ENCODE peak calls at places on chromosomes 3 and 15, in ten cellular contexts. S is uterus, F is DND-41, K is dorsolateral prefrontal cortex, Z is brain microvascular endothelial cell, G is HAP-1, H is AG10803, B is neural progenitor cell, R is GM23248, Q is A673. A is an unnamed sample.

GRCh38 chr3:138394156-138394555 is 40.3 kb upstream of the ESYT3 start:
- DNase-seq in G (no peak), K (no peak), Z (no peak), F (no peak), Q (no peak), H (no peak), B (no peak), S (no peak), R (no peak), A (no peak)

GRCh38 chr3:105835606-105836005 is 33.2 kb downstream of the CBLB start:
- DNase-seq in F (no peak), B (no peak), Q (peak; percentile 25), S (no peak), G (no peak), H (no peak), R (no peak), Z (no peak), K (no peak), A (no peak)

GRCh38 chr3:20668411-20668810 is 482.4 kb upstream of the SGO1 start:
- DNase-seq in Z (peak; percentile 33), R (no peak), S (no peak), Q (no peak), G (peak; percentile 16), K (no peak), F (no peak), H (no peak), B (peak; percentile 65), A (no peak)

GRCh38 chr3:142898346-142899213 is 9.7 kb upstream of the PCOLCE2 start:
- DNase-seq in Q (no peak), R (no peak), Z (no peak), K (no peak), B (no peak), S (no peak), G (no peak), H (no peak), F (no peak), A (no peak)

GRCh38 chr3:94772402-94772801 is 709.5 kb downstream of the NSUN3 start:
- DNase-seq in S (no peak), Z (no peak), K (no peak), B (no peak), R (no peak), H (no peak), F (no peak), Q (no peak), G (no peak), A (no peak)

GRCh38 chr3:156816091-156816793 is 9.9 kb upstream of the LEKR1 start:
- DNase-seq in B (peak; percentile 79), Z (peak; percentile 66), R (peak; percentile 87), G (no peak), F (no peak), K (no peak), H (peak; percentile 82), S (peak; percentile 27), Q (no peak), A (no peak)

GRCh38 chr3:149330609-149331008 is 2.8 kb downstream of the TM4SF18 start:
- DNase-seq in H (no peak), K (no peak), R (peak; percentile 52), S (no peak), Z (no peak), B (no peak), F (no peak), Q (no peak), G (no peak), A (no peak)

GRCh38 chr3:196246612-196247308 is 30.4 kb downstream of the SLC51A start:
- DNase-seq in G (no peak), Q (no peak), R (peak; percentile 34), Z (peak; percentile 76), K (no peak), B (no peak), F (peak; percentile 40), S (no peak), H (peak; percentile 87), A (no peak)

GRCh38 chr15:73876779-73877178 is 3.4 kb downstream of the TBC1D21 start:
- DNase-seq in K (no peak), R (no peak), B (no peak), Q (no peak), F (no peak), G (peak; percentile 39), Z (no peak), S (no peak), H (no peak), A (no peak)

GRCh38 chr3:108838411-108838810 is 15.8 kb downstream of the TRAT1 start:
- DNase-seq in S (no peak), G (no peak), Q (no peak), K (no peak), R (no peak), H (no peak), B (no peak), Z (no peak), F (no peak), A (no peak)

GRCh38 chr3:39143051-39143885 is 10.1 kb downstream of the CSRNP1 start:
- DNase-seq in Z (no peak), S (no peak), G (no peak), K (no peak), H (no peak), R (peak; percentile 36), B (no peak), F (no peak), Q (no peak), A (no peak)

GRCh38 chr15:57114070-57114469 is 195.6 kb downstream of the TCF12 start:
- DNase-seq in B (no peak), K (no peak), R (no peak), H (peak; percentile 23), F (no peak), G (no peak), Z (peak; percentile 9), S (no peak), Q (no peak), A (no peak)

GRCh38 chr3:100245932-100246331 is 14.9 kb upstream of the TBC1D23 start:
- DNase-seq in B (no peak), Q (peak; percentile 5), R (peak; percentile 82), Z (peak; percentile 82), F (no peak), S (no peak), K (no peak), H (no peak), G (peak; percentile 51), A (no peak)

GRCh38 chr15:56980474-56980873 is 62.0 kb downstream of the TCF12 start:
- DNase-seq in B (no peak), K (no peak), Z (no peak), R (no peak), Q (no peak), S (no peak), H (no peak), F (no peak), G (no peak), A (no peak)

GRCh38 chr3:106560451-106560966 is 691.7 kb upstream of the CBLB start:
- DNase-seq in K (no peak), G (no peak), B (no peak), S (no peak), Z (peak; percentile 36), H (peak; percentile 95), F (no peak), Q (no peak), R (peak; percentile 89), A (no peak)

GRCh38 chr3:50370594-50370993 is 11.3 kb upstream of the TMEM115 start:
- DNase-seq in F (no peak), G (peak; percentile 46), H (no peak), B (peak; percentile 62), S (no peak), Q (peak; percentile 62), Z (peak; percentile 38), R (peak; percentile 42), K (no peak), A (no peak)

GRCh38 chr3:50369271-50369670 is 9.9 kb upstream of the TMEM115 start:
- DNase-seq in R (no peak), B (no peak), F (no peak), Q (no peak), H (no peak), S (no peak), Z (no peak), K (no peak), G (no peak), A (no peak)

GRCh38 chr3:50364573-50365079 is 5.3 kb upstream of the TMEM115 start:
- DNase-seq in G (no peak), H (peak; percentile 21), Q (no peak), B (no peak), S (no peak), F (no peak), Z (no peak), K (no peak), R (peak; percentile 53), A (no peak)

GRCh38 chr3:50365080-50365841 is 5.9 kb upstream of the TMEM115 start:
- DNase-seq in S (peak; percentile 86), F (peak; percentile 80), R (peak; percentile 82), G (peak; percentile 95), Z (peak; percentile 39), B (peak; percentile 88), H (peak; percentile 45), K (peak; percentile 68), Q (peak; percentile 49), A (peak; percentile 65)

GRCh38 chr3:50365842-50366220 is 6.5 kb upstream of the TMEM115 start:
- DNase-seq in Z (no peak), G (no peak), R (no peak), H (no peak), B (no peak), Q (no peak), K (no peak), S (no peak), F (no peak), A (no peak)
- H3K4me3 ChIP-seq in Z (no peak overlapping the region), G (no peak overlapping the region), R (no peak overlapping the region), H (no peak overlapping the region), B (peak overlapping the region; percentile 54), Q (no peak overlapping the region), K (peak overlapping the region; percentile 58), S (peak overlapping the region; percentile 64), F (no peak overlapping the region), A (peak overlapping the region; percentile 80)

DNA sequence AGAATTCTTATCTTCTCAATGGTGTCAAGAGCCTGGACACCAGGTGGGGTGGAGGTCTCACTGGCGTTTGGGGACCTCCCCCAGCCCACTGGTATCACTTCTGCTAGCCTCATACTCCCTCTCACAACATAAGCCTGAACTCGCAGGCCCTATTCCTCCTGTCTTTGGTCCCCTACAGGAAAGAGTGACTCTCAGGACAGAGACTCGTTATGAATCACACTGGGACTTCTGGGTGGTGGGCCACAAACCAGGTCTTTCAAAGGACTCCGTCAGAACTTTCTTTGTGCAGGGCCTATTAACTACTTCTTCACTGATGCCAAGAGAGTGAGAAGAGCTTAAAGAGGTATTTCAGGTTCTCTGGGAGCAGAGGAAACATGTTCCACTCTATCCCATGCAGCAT is 100.4 kb downstream of the WDR76 start:
- DNase-seq in F (no peak), K (no peak), B (no peak), S (no peak), Q (no peak), H (no peak), R (no peak), G (no peak), Z (no peak), A (no peak)
- H3K4me3 ChIP-seq in F (no peak overlapping the region), K (no peak overlapping the region), B (no peak overlapping the region), S (no peak overlapping the region), Q (no peak overlapping the region), H (no peak overlapping the region), R (no peak overlapping the region), G (no peak overlapping the region), Z (no peak overlapping the region), A (no peak overlapping the region)

GRCh38 chr15:35690089-35690488 is 144.1 kb upstream of the DPH6 start:
- DNase-seq in B (no peak), H (no peak), Z (no peak), F (no peak), R (no peak), Q (no peak), K (no peak), S (no peak), G (no peak), A (no peak)
- H3K4me3 ChIP-seq in B (no peak overlapping the region), H (no peak overlapping the region), Z (no peak overlapping the region), F (no peak overlapping the region), R (no peak overlapping the region), Q (no peak overlapping the region), K (no peak overlapping the region), S (no peak overlapping the region), G (no peak overlapping the region), A (peak overlapping the region; percentile 51)

GRCh38 chr15:77855871-77856270 is 221.6 kb downstream of the TBC1D2B start:
- DNase-seq in R (no peak), Q (no peak), S (no peak), H (no peak), K (no peak), Z (no peak), F (no peak), B (no peak), G (no peak), A (no peak)
- H3K4me3 ChIP-seq in R (no peak overlapping the region), Q (no peak overlapping the region), S (no peak overlapping the region), H (no peak overlapping the region), K (no peak overlapping the region), Z (no peak overlapping the region), F (no peak overlapping the region), B (no peak overlapping the region), G (no peak overlapping the region), A (no peak overlapping the region)